ENCODE peak calls at places on chromosomes 6 and 20, in nine cellular contexts. Q is CD8-positive, alpha-beta T cell; T is HTR-8/SVneo; I is GM19239; S is foreskin fibroblast; U is ovary; C is cardiac fibroblast; E is GM20000; R is stimulated activated CD4-positive, alpha-beta T cell treated with anti-CD3 and anti-CD28 coated beads, Interleukin-15, amount 100 ng/mL, for 1 hour. V is an unnamed sample.

GRCh38 chr6:20708367-20709124 is 174.3 kb downstream of the CDKAL1 start:
- DNase-seq in R (no peak), S (no peak), T (no peak), Q (peak; percentile 17), C (no peak), I (no peak), U (no peak), E (peak; percentile 26), V (no peak)

GRCh38 chr6:21500314-21500713 is 93.2 kb upstream of the SOX4 start:
- DNase-seq in T (no peak), R (no peak), I (no peak), C (no peak), S (no peak), E (no peak), Q (no peak), U (no peak), V (peak; percentile 55)

GRCh38 chr20:8361008-8361652 is 229.1 kb downstream of the PLCB1 start:
- DNase-seq in C (peak; percentile 81), R (no peak), U (no peak), T (no peak), S (peak; percentile 67), Q (no peak), I (no peak), E (no peak), V (no peak)

GRCh38 chr20:18728165-18728866 is 85.3 kb upstream of the SCP2D1 start:
- DNase-seq in E (peak; percentile 50), U (no peak), C (no peak), T (no peak), I (peak; percentile 34), S (no peak), R (no peak), Q (no peak), V (no peak)

GRCh38 chr6:28211840-28212509 is 13.1 kb upstream of the ZSCAN9 start:
- DNase-seq in T (no peak), E (no peak), U (no peak), I (no peak), C (no peak), Q (no peak), R (no peak), S (no peak), V (no peak)

GRCh38 chr6:169589699-169590257 is 112.1 kb downstream of the WDR27 start:
- DNase-seq in R (no peak), E (no peak), T (no peak), S (peak; percentile 12), U (no peak), Q (no peak), I (no peak), C (no peak), V (no peak)

GRCh38 chr6:42339991-42340401 is 111.7 kb downstream of the TRERF1 start:
- DNase-seq in S (no peak), C (no peak), U (no peak), T (no peak), I (peak; percentile 22), Q (no peak), R (no peak), E (peak; percentile 65), V (no peak)

GRCh38 chr6:4133941-4134838 is 1.2 kb downstream of the ECI2 start:
- DNase-seq in U (no peak), S (peak; percentile 56), R (no peak), C (peak; percentile 18), I (no peak), T (no peak), Q (peak; percentile 22), E (peak; percentile 23), V (no peak)

GRCh38 chr20:55415567-55416142 is 589.7 kb downstream of the CBLN4 start:
- DNase-seq in Q (no peak), R (no peak), C (peak; percentile 17), I (no peak), S (peak; percentile 1), U (no peak), E (no peak), T (no peak), V (no peak)